ENCODE peak calls at places on chromosomes 6 and 20, in ten cellular contexts. One of them, this sample, is unnamed.

GRCh38 chr6:137903274-137903932 is 36.3 kb downstream of the TNFAIP3 start:
- DNase-seq in pancreas: no peak
- DNase-seq in naive thymus-derived CD4-positive, alpha-beta T cell: no peak
- DNase-seq in adrenal gland: no peak
- DNase-seq in brain microvascular endothelial cell: no peak
- DNase-seq in CD4-positive, alpha-beta memory T cell: no peak
- DNase-seq in RWPE1: no peak
- DNase-seq in neural progenitor cell: no peak
- DNase-seq in cardiac muscle cell: no peak
- DNase-seq in SJSA1: no peak
- DNase-seq in this sample: no peak

GRCh38 chr20:10924628-10925266 is 250.9 kb upstream of the JAG1 start:
- DNase-seq in pancreas: no peak
- DNase-seq in naive thymus-derived CD4-positive, alpha-beta T cell: no peak
- DNase-seq in adrenal gland: no peak
- DNase-seq in brain microvascular endothelial cell: peak; percentile 60
- DNase-seq in CD4-positive, alpha-beta memory T cell: no peak
- DNase-seq in RWPE1: peak; percentile 26
- DNase-seq in neural progenitor cell: no peak
- DNase-seq in cardiac muscle cell: peak; percentile 56
- DNase-seq in SJSA1: no peak
- DNase-seq in this sample: no peak

GRCh38 chr6:1296079-1296478 is 15.8 kb upstream of the FOXQ1 start:
- DNase-seq in pancreas: no peak
- DNase-seq in naive thymus-derived CD4-positive, alpha-beta T cell: no peak
- DNase-seq in adrenal gland: no peak
- DNase-seq in brain microvascular endothelial cell: no peak
- DNase-seq in CD4-positive, alpha-beta memory T cell: no peak
- DNase-seq in RWPE1: no peak
- DNase-seq in neural progenitor cell: no peak
- DNase-seq in cardiac muscle cell: no peak
- DNase-seq in SJSA1: no peak
- DNase-seq in this sample: no peak

GRCh38 chr6:43644940-43645612 is at the start of gene RSPH9:
- DNase-seq in pancreas: peak; percentile 72
- DNase-seq in naive thymus-derived CD4-positive, alpha-beta T cell: peak; percentile 37
- DNase-seq in adrenal gland: peak; percentile 73
- DNase-seq in brain microvascular endothelial cell: peak; percentile 74
- DNase-seq in CD4-positive, alpha-beta memory T cell: peak; percentile 38
- DNase-seq in RWPE1: no peak
- DNase-seq in neural progenitor cell: peak; percentile 97
- DNase-seq in cardiac muscle cell: peak; percentile 81
- DNase-seq in SJSA1: no peak
- DNase-seq in this sample: no peak

GRCh38 chr6:106973841-106974336 is 640 bp downstream of the CD24 start:
- DNase-seq in pancreas: peak; percentile 75
- DNase-seq in naive thymus-derived CD4-positive, alpha-beta T cell: no peak
- DNase-seq in adrenal gland: no peak
- DNase-seq in brain microvascular endothelial cell: no peak
- DNase-seq in CD4-positive, alpha-beta memory T cell: no peak
- DNase-seq in RWPE1: peak; percentile 41
- DNase-seq in neural progenitor cell: peak; percentile 80
- DNase-seq in cardiac muscle cell: no peak
- DNase-seq in SJSA1: peak; percentile 47
- DNase-seq in this sample: no peak

GRCh38 chr6:35096129-35096852 is 44.8 kb downstream of the TCP11 start:
- DNase-seq in pancreas: no peak
- DNase-seq in naive thymus-derived CD4-positive, alpha-beta T cell: no peak
- DNase-seq in adrenal gland: no peak
- DNase-seq in brain microvascular endothelial cell: peak; percentile 79
- DNase-seq in CD4-positive, alpha-beta memory T cell: no peak
- DNase-seq in RWPE1: peak; percentile 67
- DNase-seq in neural progenitor cell: no peak
- DNase-seq in cardiac muscle cell: peak; percentile 75
- DNase-seq in SJSA1: no peak
- DNase-seq in this sample: peak; percentile 89

GRCh38 chr6:29831776-29832175 is 4.2 kb downstream of the HLA-G start:
- DNase-seq in pancreas: no peak
- DNase-seq in naive thymus-derived CD4-positive, alpha-beta T cell: no peak
- DNase-seq in adrenal gland: no peak
- DNase-seq in brain microvascular endothelial cell: no peak
- DNase-seq in CD4-positive, alpha-beta memory T cell: no peak
- DNase-seq in RWPE1: no peak
- DNase-seq in neural progenitor cell: no peak
- DNase-seq in cardiac muscle cell: no peak
- DNase-seq in SJSA1: no peak
- DNase-seq in this sample: no peak

GRCh38 chr6:43977404-43978111 is 149.7 kb downstream of the MRPL14 start:
- DNase-seq in pancreas: no peak
- DNase-seq in naive thymus-derived CD4-positive, alpha-beta T cell: no peak
- DNase-seq in adrenal gland: no peak
- DNase-seq in brain microvascular endothelial cell: no peak
- DNase-seq in CD4-positive, alpha-beta memory T cell: no peak
- DNase-seq in RWPE1: no peak
- DNase-seq in neural progenitor cell: no peak
- DNase-seq in cardiac muscle cell: no peak
- DNase-seq in SJSA1: no peak
- DNase-seq in this sample: no peak

GRCh38 chr20:36105731-36106226 is 48.8 kb upstream of the EPB41L1 start:
- DNase-seq in pancreas: peak; percentile 81
- DNase-seq in naive thymus-derived CD4-positive, alpha-beta T cell: no peak
- DNase-seq in adrenal gland: no peak
- DNase-seq in brain microvascular endothelial cell: no peak
- DNase-seq in CD4-positive, alpha-beta memory T cell: no peak
- DNase-seq in RWPE1: no peak
- DNase-seq in neural progenitor cell: no peak
- DNase-seq in cardiac muscle cell: no peak
- DNase-seq in SJSA1: no peak
- DNase-seq in this sample: no peak

GRCh38 chr6:107670792-107671199 is 153.3 kb downstream of the SCML4 start:
- DNase-seq in pancreas: no peak
- DNase-seq in naive thymus-derived CD4-positive, alpha-beta T cell: no peak
- DNase-seq in adrenal gland: peak; percentile 83
- DNase-seq in brain microvascular endothelial cell: peak; percentile 20
- DNase-seq in CD4-positive, alpha-beta memory T cell: no peak
- DNase-seq in RWPE1: no peak
- DNase-seq in neural progenitor cell: peak; percentile 30
- DNase-seq in cardiac muscle cell: peak; percentile 77
- DNase-seq in SJSA1: no peak
- DNase-seq in this sample: peak; percentile 80

GRCh38 chr6:16757332-16757731 is 3.9 kb downstream of the ATXN1 start:
- DNase-seq in pancreas: no peak
- DNase-seq in naive thymus-derived CD4-positive, alpha-beta T cell: no peak
- DNase-seq in adrenal gland: no peak
- DNase-seq in brain microvascular endothelial cell: no peak
- DNase-seq in CD4-positive, alpha-beta memory T cell: no peak
- DNase-seq in RWPE1: no peak
- DNase-seq in neural progenitor cell: no peak
- DNase-seq in cardiac muscle cell: no peak
- DNase-seq in SJSA1: no peak
- DNase-seq in this sample: no peak

GRCh38 chr6:161143663-161144430 is 130.0 kb downstream of the AGPAT4 start:
- DNase-seq in pancreas: no peak
- DNase-seq in naive thymus-derived CD4-positive, alpha-beta T cell: no peak
- DNase-seq in adrenal gland: no peak
- DNase-seq in brain microvascular endothelial cell: no peak
- DNase-seq in CD4-positive, alpha-beta memory T cell: no peak
- DNase-seq in RWPE1: no peak
- DNase-seq in neural progenitor cell: no peak
- DNase-seq in cardiac muscle cell: no peak
- DNase-seq in SJSA1: no peak
- DNase-seq in this sample: no peak

GRCh38 chr20:2521369-2522305 is 12.9 kb upstream of the ZNF343 start:
- DNase-seq in pancreas: peak; percentile 72
- DNase-seq in naive thymus-derived CD4-positive, alpha-beta T cell: peak; percentile 51
- DNase-seq in adrenal gland: peak; percentile 42
- DNase-seq in brain microvascular endothelial cell: peak; percentile 27
- DNase-seq in CD4-positive, alpha-beta memory T cell: peak; percentile 44
- DNase-seq in RWPE1: peak; percentile 42
- DNase-seq in neural progenitor cell: peak; percentile 66
- DNase-seq in cardiac muscle cell: peak; percentile 63
- DNase-seq in SJSA1: no peak
- DNase-seq in this sample: peak; percentile 76

GRCh38 chr20:2527762-2528161 is 8.6 kb upstream of the TMC2 start:
- DNase-seq in pancreas: no peak
- DNase-seq in naive thymus-derived CD4-positive, alpha-beta T cell: no peak
- DNase-seq in adrenal gland: no peak
- DNase-seq in brain microvascular endothelial cell: no peak
- DNase-seq in CD4-positive, alpha-beta memory T cell: no peak
- DNase-seq in RWPE1: no peak
- DNase-seq in neural progenitor cell: no peak
- DNase-seq in cardiac muscle cell: no peak
- DNase-seq in SJSA1: no peak
- DNase-seq in this sample: no peak

GRCh38 chr20:2524435-2525272 is 11.7 kb upstream of the TMC2 start:
- DNase-seq in pancreas: peak; percentile 98
- DNase-seq in naive thymus-derived CD4-positive, alpha-beta T cell: peak; percentile 97
- DNase-seq in adrenal gland: peak; percentile 85
- DNase-seq in brain microvascular endothelial cell: peak; percentile 60
- DNase-seq in CD4-positive, alpha-beta memory T cell: peak; percentile 90
- DNase-seq in RWPE1: peak; percentile 55
- DNase-seq in neural progenitor cell: peak; percentile 89
- DNase-seq in cardiac muscle cell: peak; percentile 86
- DNase-seq in SJSA1: peak; percentile 86
- DNase-seq in this sample: peak; percentile 81

GRCh38 chr20:2520617-2521016 is 11.9 kb upstream of the ZNF343 start:
- DNase-seq in pancreas: no peak
- DNase-seq in naive thymus-derived CD4-positive, alpha-beta T cell: no peak
- DNase-seq in adrenal gland: no peak
- DNase-seq in brain microvascular endothelial cell: no peak
- DNase-seq in CD4-positive, alpha-beta memory T cell: no peak
- DNase-seq in RWPE1: no peak
- DNase-seq in neural progenitor cell: no peak
- DNase-seq in cardiac muscle cell: no peak
- DNase-seq in SJSA1: no peak
- DNase-seq in this sample: no peak

GRCh38 chr20:2523919-2524434 is 12.4 kb upstream of the TMC2 start:
- DNase-seq in pancreas: no peak
- DNase-seq in naive thymus-derived CD4-positive, alpha-beta T cell: no peak
- DNase-seq in adrenal gland: no peak
- DNase-seq in brain microvascular endothelial cell: no peak
- DNase-seq in CD4-positive, alpha-beta memory T cell: no peak
- DNase-seq in RWPE1: no peak
- DNase-seq in neural progenitor cell: no peak
- DNase-seq in cardiac muscle cell: no peak
- DNase-seq in SJSA1: no peak
- DNase-seq in this sample: no peak
- H3K27ac ChIP-seq in pancreas: no peak overlapping the region
- H3K27ac ChIP-seq in naive thymus-derived CD4-positive, alpha-beta T cell: peak overlapping the region; percentile 76
- H3K27ac ChIP-seq in adrenal gland: no peak overlapping the region
- H3K27ac ChIP-seq in brain microvascular endothelial cell: no peak overlapping the region
- H3K27ac ChIP-seq in CD4-positive, alpha-beta memory T cell: no peak overlapping the region
- H3K27ac ChIP-seq in RWPE1: no peak overlapping the region
- H3K27ac ChIP-seq in neural progenitor cell: no peak overlapping the region
- H3K27ac ChIP-seq in cardiac muscle cell: no peak overlapping the region
- H3K27ac ChIP-seq in SJSA1: no peak overlapping the region
- H3K27ac ChIP-seq in this sample: no peak overlapping the region

DNA sequence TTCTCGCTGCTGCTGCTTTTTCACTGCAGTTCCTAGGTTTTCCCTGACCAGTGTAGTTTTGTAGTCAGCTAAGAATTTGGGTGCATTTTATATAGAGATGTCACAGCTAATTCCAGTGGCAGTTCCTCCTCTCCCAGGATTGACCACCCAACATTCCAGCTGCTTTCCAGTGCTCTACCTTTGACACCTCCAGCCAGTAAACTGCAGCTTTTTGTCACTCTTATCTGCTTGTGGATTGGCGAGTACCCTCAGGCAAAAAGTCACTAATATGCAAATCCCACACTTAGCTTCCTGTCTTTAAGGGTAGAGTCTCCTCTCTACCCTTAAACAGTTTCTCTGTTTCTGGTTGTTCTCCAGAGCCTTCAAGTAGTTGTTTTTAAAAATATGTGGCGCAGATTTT is 146.9 kb upstream of the KCNG1 start:
- DNase-seq in pancreas: no peak
- DNase-seq in naive thymus-derived CD4-positive, alpha-beta T cell: no peak
- DNase-seq in adrenal gland: no peak
- DNase-seq in brain microvascular endothelial cell: no peak
- DNase-seq in CD4-positive, alpha-beta memory T cell: no peak
- DNase-seq in RWPE1: no peak
- DNase-seq in neural progenitor cell: no peak
- DNase-seq in cardiac muscle cell: no peak
- DNase-seq in SJSA1: no peak
- DNase-seq in this sample: no peak
- H3K27ac ChIP-seq in pancreas: no peak overlapping the region
- H3K27ac ChIP-seq in naive thymus-derived CD4-positive, alpha-beta T cell: no peak overlapping the region
- H3K27ac ChIP-seq in adrenal gland: no peak overlapping the region
- H3K27ac ChIP-seq in brain microvascular endothelial cell: no peak overlapping the region
- H3K27ac ChIP-seq in CD4-positive, alpha-beta memory T cell: no peak overlapping the region
- H3K27ac ChIP-seq in RWPE1: no peak overlapping the region
- H3K27ac ChIP-seq in neural progenitor cell: no peak overlapping the region
- H3K27ac ChIP-seq in cardiac muscle cell: no peak overlapping the region
- H3K27ac ChIP-seq in SJSA1: no peak overlapping the region
- H3K27ac ChIP-seq in this sample: no peak overlapping the region

DNA sequence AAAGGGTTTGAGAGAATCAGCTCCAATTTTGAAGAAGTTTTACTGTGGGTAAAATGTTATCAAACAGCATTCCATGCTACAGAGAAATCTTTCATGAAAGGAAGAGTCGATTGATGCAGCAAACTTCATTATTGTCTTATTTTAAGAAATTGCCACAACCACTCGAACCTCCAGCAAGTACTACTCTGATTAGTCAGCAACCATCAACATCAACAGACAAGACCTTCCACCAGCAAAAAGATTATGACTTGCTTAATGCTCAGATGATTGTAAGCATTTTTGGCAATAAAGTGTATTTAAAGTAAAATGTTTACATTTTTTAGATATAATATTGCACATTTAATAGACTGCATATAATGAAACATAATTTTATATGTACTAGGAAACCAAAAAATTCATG is 87.5 kb downstream of the AKAP7 start:
- DNase-seq in pancreas: no peak
- DNase-seq in naive thymus-derived CD4-positive, alpha-beta T cell: no peak
- DNase-seq in adrenal gland: no peak
- DNase-seq in brain microvascular endothelial cell: no peak
- DNase-seq in CD4-positive, alpha-beta memory T cell: no peak
- DNase-seq in RWPE1: no peak
- DNase-seq in neural progenitor cell: no peak
- DNase-seq in cardiac muscle cell: no peak
- DNase-seq in SJSA1: no peak
- DNase-seq in this sample: no peak
- H3K27ac ChIP-seq in pancreas: no peak overlapping the region
- H3K27ac ChIP-seq in naive thymus-derived CD4-positive, alpha-beta T cell: no peak overlapping the region
- H3K27ac ChIP-seq in adrenal gland: no peak overlapping the region
- H3K27ac ChIP-seq in brain microvascular endothelial cell: no peak overlapping the region
- H3K27ac ChIP-seq in CD4-positive, alpha-beta memory T cell: no peak overlapping the region
- H3K27ac ChIP-seq in RWPE1: no peak overlapping the region
- H3K27ac ChIP-seq in neural progenitor cell: no peak overlapping the region
- H3K27ac ChIP-seq in cardiac muscle cell: no peak overlapping the region
- H3K27ac ChIP-seq in SJSA1: no peak overlapping the region
- H3K27ac ChIP-seq in this sample: no peak overlapping the region

DNA sequence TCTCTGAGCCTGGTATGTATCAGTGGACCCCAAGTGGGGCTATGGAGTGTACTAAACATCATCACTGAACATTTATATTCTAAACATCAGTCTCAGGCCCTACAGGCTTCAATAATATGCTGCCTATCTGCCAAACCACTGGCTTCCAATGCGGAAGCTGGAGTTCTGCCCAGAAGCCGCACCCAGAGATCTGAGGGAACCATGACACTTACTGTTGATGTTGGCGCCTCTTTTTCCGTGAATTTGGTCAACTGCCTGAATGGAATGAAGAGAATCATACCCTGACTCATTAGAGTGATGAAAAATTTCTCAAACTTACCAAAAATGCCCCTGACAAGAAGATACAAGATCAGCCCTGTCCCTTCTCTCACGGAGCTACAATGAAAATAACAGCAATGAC is 66.2 kb downstream of the SLC22A23 start:
- DNase-seq in pancreas: no peak
- DNase-seq in naive thymus-derived CD4-positive, alpha-beta T cell: no peak
- DNase-seq in adrenal gland: peak; percentile 21
- DNase-seq in brain microvascular endothelial cell: peak; percentile 98
- DNase-seq in CD4-positive, alpha-beta memory T cell: no peak
- DNase-seq in RWPE1: peak; percentile 83
- DNase-seq in neural progenitor cell: no peak
- DNase-seq in cardiac muscle cell: peak; percentile 88
- DNase-seq in SJSA1: no peak
- DNase-seq in this sample: no peak
- H3K27ac ChIP-seq in pancreas: no peak overlapping the region
- H3K27ac ChIP-seq in naive thymus-derived CD4-positive, alpha-beta T cell: no peak overlapping the region
- H3K27ac ChIP-seq in adrenal gland: no peak overlapping the region
- H3K27ac ChIP-seq in brain microvascular endothelial cell: peak overlapping the region; percentile 73
- H3K27ac ChIP-seq in CD4-positive, alpha-beta memory T cell: no peak overlapping the region
- H3K27ac ChIP-seq in RWPE1: peak overlapping the region; percentile 97
- H3K27ac ChIP-seq in neural progenitor cell: no peak overlapping the region
- H3K27ac ChIP-seq in cardiac muscle cell: no peak overlapping the region
- H3K27ac ChIP-seq in SJSA1: no peak overlapping the region
- H3K27ac ChIP-seq in this sample: no peak overlapping the region

This sample was measured in SJCRH30.